ENCODE peak calls at places on chromosomes 1 and 21, in seven cellular contexts. T is ureter; O is Calu3; N is naive thymus-derived CD4-positive, alpha-beta T cell; I is RWPE1; L is NCI-H1092 treated with DMSO at 0.1 percent for 48 hours; P is NCI-H345. Z is an unnamed sample.

GRCh38 chr21:15063081-15063820 is 1.5 kb downstream of the NRIP1 start:
- DNase-seq in L (no peak), T (no peak), N (peak; percentile 15), O (no peak), I (peak; percentile 33), P (no peak), Z (peak; percentile 21)

GRCh38 chr1:37851782-37852210 is 7.6 kb downstream of the MTF1 start:
- DNase-seq in I (no peak), T (no peak), P (no peak), L (no peak), N (no peak), O (no peak), Z (no peak)

GRCh38 chr1:17297991-17298390 is 10.0 kb upstream of the PADI4 start:
- DNase-seq in I (peak; percentile 71), P (no peak), O (no peak), T (peak; percentile 52), N (no peak), L (no peak), Z (peak; percentile 75)

GRCh38 chr1:205626216-205626615 is 5.6 kb downstream of the ELK4 start:
- DNase-seq in N (no peak), L (no peak), P (no peak), O (no peak), T (no peak), I (no peak), Z (no peak)

GRCh38 chr1:46465981-46466476 is 23.6 kb upstream of the DMBX1 start:
- DNase-seq in I (no peak), T (no peak), L (no peak), N (no peak), O (no peak), P (no peak), Z (no peak)

GRCh38 chr1:205920159-205920558 is 23.1 kb downstream of the SLC26A9 start:
- DNase-seq in T (no peak), P (peak; percentile 87), I (no peak), N (no peak), L (peak; percentile 92), O (no peak), Z (no peak)

GRCh38 chr1:238399558-238399957 is 508.8 kb upstream of the ZP4 start:
- DNase-seq in P (no peak), O (no peak), N (no peak), I (no peak), T (no peak), L (no peak), Z (no peak)

GRCh38 chr1:23422955-23423354 is 1.6 kb downstream of the TCEA3 start:
- DNase-seq in I (no peak), N (no peak), P (no peak), T (no peak), O (no peak), L (no peak), Z (no peak)

GRCh38 chr1:23913212-23913880 is at the start of gene CNR2:
- DNase-seq in N (no peak), O (no peak), T (no peak), I (no peak), P (no peak), L (no peak), Z (no peak)

GRCh38 chr1:226827968-226828513 is 42.4 kb upstream of the PSEN2 start:
- DNase-seq in O (peak; percentile 98), I (peak; percentile 96), P (peak; percentile 91), L (peak; percentile 92), N (peak; percentile 82), T (peak; percentile 95), Z (peak; percentile 66)

GRCh38 chr1:99469641-99470040 is 176.3 kb upstream of the PALMD start:
- DNase-seq in I (no peak), O (no peak), P (no peak), T (no peak), L (no peak), N (no peak), Z (no peak)

GRCh38 chr1:63042278-63042677 is 258.3 kb downstream of the ATG4C start:
- DNase-seq in N (no peak), O (no peak), I (no peak), P (peak; percentile 81), L (no peak), T (no peak), Z (no peak)

GRCh38 chr1:43861985-43862735 is 71.4 kb upstream of the ARTN start:
- DNase-seq in P (no peak), I (no peak), O (no peak), T (no peak), N (no peak), L (no peak), Z (no peak)

GRCh38 chr1:200194477-200194876 is 167.0 kb downstream of the NR5A2 start:
- DNase-seq in L (no peak), I (no peak), T (no peak), O (no peak), P (no peak), N (no peak), Z (no peak)

GRCh38 chr1:226736001-226736907 is 2.8 kb downstream of the ITPKB start:
- DNase-seq in I (no peak), O (no peak), P (no peak), N (no peak), T (peak; percentile 52), L (no peak), Z (no peak)

GRCh38 chr21:32925098-32925497 is 100.6 kb upstream of the OLIG2 start:
- DNase-seq in N (no peak), T (no peak), P (no peak), I (no peak), L (no peak), O (no peak), Z (no peak)

GRCh38 chr1:44655609-44656008 is 18.7 kb downstream of the TMEM53 start:
- DNase-seq in O (peak; percentile 59), T (no peak), I (no peak), P (peak; percentile 6), N (no peak), L (no peak), Z (no peak)

GRCh38 chr1:28329395-28330153 is 734 bp downstream of the MED18 start:
- DNase-seq in N (no peak), I (no peak), L (peak; percentile 17), T (no peak), O (peak; percentile 30), P (peak; percentile 9), Z (no peak)

GRCh38 chr1:184189361-184189760 is 137.8 kb downstream of the TSEN15 start:
- DNase-seq in I (no peak), N (no peak), L (peak; percentile 95), O (no peak), P (peak; percentile 49), T (no peak), Z (no peak)

GRCh38 chr1:155127672-155128468 is at the start of gene EFNA1:
- DNase-seq in I (no peak), T (peak; percentile 65), N (peak; percentile 24), P (peak; percentile 49), L (no peak), O (peak; percentile 79), Z (no peak)

GRCh38 chr1:248816042-248816851 is 9.5 kb downstream of the SH3BP5L start:
- DNase-seq in O (no peak), T (peak; percentile 37), I (no peak), P (no peak), L (no peak), N (no peak), Z (no peak)